ENCODE peak calls at places on chromosomes 5 and 9, in four cellular contexts. T is esophagus muscularis mucosa, M is OCI-LY7, R is heart left ventricle. B is an unnamed sample. For H3K9me3, the result is how much of the 10 kb centered on the place peaks cover.

GRCh38 chr5:113367586-113367985 is 67.2 kb downstream of the TSSK1B start:
- DNase-seq in T (no peak), M (no peak), R (no peak), B (no peak)

GRCh38 chr5:10832421-10832820 is 71.4 kb upstream of the DAP start:
- DNase-seq in T (no peak), M (no peak), R (no peak), B (no peak)

GRCh38 chr9:134570151-134570621 is 71.4 kb upstream of the COL5A1 start:
- DNase-seq in T (peak), M (no peak), R (peak), B (peak)

GRCh38 chr9:126682113-126682810 is 68.5 kb downstream of the LMX1B start:
- DNase-seq in T (no peak), M (no peak), R (no peak), B (no peak)

GRCh38 chr9:88892729-88893128 is 98.5 kb upstream of the S1PR3 start:
- DNase-seq in T (no peak), M (no peak), R (peak), B (no peak)

GRCh38 chr5:158967566-158967965 is 132.2 kb downstream of the EBF1 start:
- DNase-seq in T (no peak), M (no peak), R (no peak), B (no peak)

GRCh38 chr5:181100121-181101015 is 30.6 kb downstream of the OR2V1 start:
- DNase-seq in T (peak), M (no peak), R (no peak), B (no peak)

GRCh38 chr9:38066907-38067610 is 2.0 kb downstream of the SHB start:
- DNase-seq in T (peak), M (no peak), R (peak), B (peak)

GRCh38 chr9:126700296-126700695 is 86.6 kb downstream of the LMX1B start:
- DNase-seq in T (no peak), M (no peak), R (no peak), B (peak)

GRCh38 chr5:173590436-173591299 is 25.8 kb downstream of the BOD1 start:
- DNase-seq in T (no peak), M (no peak), R (peak), B (no peak)
- H3K9me3 ChIP-seq in T (under half), M (under half), R (under half), B (under half)

GRCh38 chr5:31531888-31532710 is at the start of the genes C5orf22 and DROSHA:
- DNase-seq in T (peak), M (peak), R (peak), B (peak)
- TF ChIP-seq CTCF in T (no peak), M (peak), R (no peak), B (peak)

DNA sequence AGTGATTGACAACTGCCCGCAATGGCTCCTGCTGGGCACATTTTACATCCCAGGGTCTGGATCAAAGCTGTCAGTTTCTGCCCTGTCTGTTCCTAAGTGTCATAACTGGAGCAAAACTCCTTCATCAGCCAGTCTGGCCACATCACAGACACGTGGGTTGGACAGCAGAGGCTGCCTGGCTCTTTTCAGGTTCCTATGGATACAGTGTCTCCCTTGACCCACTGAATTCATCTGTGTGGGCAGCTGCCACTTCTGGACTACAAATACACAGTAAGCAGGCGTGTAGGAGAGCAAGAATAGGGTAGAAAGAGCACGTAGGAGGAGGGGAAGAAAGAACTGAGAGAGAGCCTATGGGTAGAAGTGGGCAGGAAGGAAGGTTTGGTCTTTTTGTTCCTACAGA is 238.0 kb downstream of the ENC1 start:
- DNase-seq in T (peak), M (no peak), R (no peak), B (no peak)
- H3K27ac ChIP-seq in T (no peak), M (no peak), R (no peak), B (no peak)

GRCh38 chr5:2560435-2560834 is 191.0 kb downstream of the IRX2 start:
- DNase-seq in T (no peak), M (no peak), R (no peak), B (no peak)

GRCh38 chr5:2553611-2554010 is 197.9 kb downstream of the IRX2 start:
- DNase-seq in T (no peak), M (no peak), R (no peak), B (no peak)

GRCh38 chr5:2562036-2562435 is 189.4 kb downstream of the IRX2 start:
- DNase-seq in T (peak), M (no peak), R (no peak), B (no peak)

GRCh38 chr5:2556375-2556966 is 195.0 kb downstream of the IRX2 start:
- DNase-seq in T (peak), M (no peak), R (no peak), B (no peak)

GRCh38 chr5:2557435-2557834 is 194.0 kb downstream of the IRX2 start:
- DNase-seq in T (no peak), M (no peak), R (no peak), B (no peak)
- H3K9me3 ChIP-seq in T (under half), M (under half), R (under half), B (under half)

GRCh38 chr5:128213340-128213739 is 129.8 kb downstream of the SLC12A2 start:
- DNase-seq in T (no peak), M (peak), R (peak), B (no peak)
- TF ChIP-seq CTCF in T (peak), M (peak), R (peak), B (peak)